ENCODE peak calls at places on chromosome 22, in five cellular contexts. B is PC-3, D is endothelial cell of umbilical vein, G is fibroblast of mammary gland, O is neuronal stem cell. L is an unnamed sample.

GRCh38 chr22:35749808-35750207 is 32.1 kb downstream of the APOL5 start:
- DNase-seq in B (no peak), D (no peak), G (peak), O (no peak), L (peak)

GRCh38 chr22:26579331-26579886 is 10.5 kb downstream of the TPST2 start:
- DNase-seq in B (no peak), D (no peak), G (no peak), O (no peak), L (peak)

GRCh38 chr22:28505416-28506156 is 174.1 kb downstream of the TTC28 start:
- DNase-seq in B (no peak), D (no peak), G (no peak), O (no peak), L (no peak)

GRCh38 chr22:33361581-33361980 is 303.4 kb upstream of the SYN3 start:
- DNase-seq in B (no peak), D (no peak), G (peak), O (no peak), L (no peak)

GRCh38 chr22:23402275-23403151 is 177.6 kb downstream of the IGLL1 start:
- DNase-seq in B (peak), D (peak), G (peak), O (peak), L (peak)

GRCh38 chr22:19868333-19868732 is 13.7 kb upstream of the GNB1L start:
- DNase-seq in B (no peak), D (no peak), G (no peak), O (no peak), L (no peak)

GRCh38 chr22:26553056-26553752 is 36.7 kb downstream of the TPST2 start:
- DNase-seq in B (peak), D (peak), G (peak), O (no peak), L (no peak)

GRCh38 chr22:36160499-36160942 is at the start of gene APOL3:
- DNase-seq in B (peak), D (peak), G (peak), O (no peak), L (peak)

GRCh38 chr22:36432592-36433317 is 45.0 kb upstream of the MYH9 start:
- DNase-seq in B (no peak), D (no peak), G (no peak), O (no peak), L (no peak)

GRCh38 chr22:47088480-47089145 is 326.2 kb downstream of the TBC1D22A start:
- DNase-seq in B (no peak), D (no peak), G (no peak), O (no peak), L (no peak)

GRCh38 chr22:36790648-36791047 is 14.7 kb upstream of the IFT27 start:
- DNase-seq in B (no peak), D (no peak), G (no peak), O (no peak), L (peak)

DNA sequence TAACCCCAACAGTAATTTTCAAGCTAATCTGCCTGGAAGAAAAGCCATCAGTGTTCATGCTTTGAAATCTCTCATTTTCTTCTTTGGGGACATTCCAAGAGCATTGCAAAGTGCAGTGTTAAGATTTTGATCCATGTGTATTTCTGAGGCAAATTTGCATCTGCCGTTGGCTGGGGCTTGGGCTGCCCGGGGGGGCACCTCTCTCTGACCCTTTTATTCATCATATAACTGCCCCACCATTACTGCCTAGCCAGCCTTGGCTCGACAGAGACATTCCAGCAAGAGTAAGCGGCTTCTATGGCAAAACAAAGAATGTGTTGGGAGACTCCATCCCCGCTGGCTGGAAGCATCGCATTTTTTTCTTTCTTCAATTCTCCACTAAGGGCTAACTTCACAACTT is 483.5 kb downstream of the BRD1 start:
- DNase-seq in B (no peak), D (no peak), G (no peak), O (no peak), L (no peak)
- H3K4me3 ChIP-seq in B (no peak), D (no peak), G (no peak), O (no peak), L (no peak)

GRCh38 chr22:46085831-46086576 is 64.3 kb upstream of the PPARA start:
- DNase-seq in B (peak), D (no peak), G (peak), O (no peak), L (no peak)
- H3K4me3 ChIP-seq in B (peak), D (no peak), G (peak), O (no peak), L (no peak)

GRCh38 chr22:17999851-18000250 is 24.5 kb downstream of the MICAL3 start:
- DNase-seq in B (peak), D (no peak), G (no peak), O (no peak), L (no peak)

GRCh38 chr22:17998913-17999312 is 25.4 kb downstream of the MICAL3 start:
- DNase-seq in B (no peak), D (no peak), G (no peak), O (no peak), L (no peak)

GRCh38 chr22:17994424-17995108 is 29.8 kb downstream of the MICAL3 start:
- DNase-seq in B (no peak), D (no peak), G (no peak), O (no peak), L (peak)

GRCh38 chr22:18000441-18001039 is 23.8 kb downstream of the MICAL3 start:
- DNase-seq in B (peak), D (peak), G (no peak), O (peak), L (peak)

GRCh38 chr22:17997456-17997855 is 26.9 kb downstream of the MICAL3 start:
- DNase-seq in B (peak), D (no peak), G (peak), O (no peak), L (no peak)
- H3K4me3 ChIP-seq in B (no peak), D (no peak), G (no peak), O (no peak), L (no peak)

DNA sequence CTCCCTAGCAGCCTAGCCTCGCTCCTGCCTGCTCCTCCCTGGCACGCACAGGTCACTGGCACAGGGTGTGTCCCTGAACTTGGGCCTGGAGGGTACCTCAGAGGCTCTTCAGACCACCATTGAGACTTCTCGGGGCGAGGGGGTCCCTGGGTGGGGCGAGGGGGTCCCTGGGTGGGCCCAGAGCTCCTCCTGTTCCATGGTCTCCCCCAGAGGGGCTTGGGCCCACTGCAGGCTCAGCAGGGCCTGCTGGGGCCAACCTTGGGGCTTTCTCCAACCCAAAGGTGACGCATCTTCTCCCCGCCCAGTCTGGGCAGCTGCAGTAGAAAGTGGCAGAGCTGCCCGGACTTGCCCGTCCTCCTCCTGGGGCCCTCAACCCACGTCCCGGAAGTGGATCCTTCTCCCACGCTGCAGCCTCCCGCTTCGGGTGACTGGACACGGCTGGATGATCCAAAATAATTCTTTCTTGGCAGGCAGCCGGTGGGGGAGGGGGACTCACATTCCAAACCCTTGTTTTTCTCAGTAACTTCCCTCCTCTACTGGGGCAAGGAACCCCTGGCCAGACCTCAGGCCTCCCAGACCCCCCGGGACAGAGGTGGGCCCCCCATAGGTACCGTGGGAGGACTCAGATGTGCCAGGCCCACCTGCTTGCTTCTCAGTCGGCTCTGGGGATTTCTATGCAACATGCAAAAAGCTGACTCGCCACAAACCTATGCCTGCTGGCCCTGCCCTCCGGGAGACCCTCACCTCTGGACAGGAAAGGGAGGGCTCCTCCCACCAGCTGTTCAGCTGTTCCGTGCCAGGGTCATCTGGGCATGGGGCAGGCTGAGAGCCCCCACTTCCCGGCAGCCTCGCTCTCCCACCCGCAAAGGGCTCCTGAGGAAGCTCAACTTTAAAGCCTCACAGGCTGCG is 1.5 kb downstream of the PLXNB2 start:
- DNase-seq in B (peak), D (peak), G (peak), O (no peak), L (peak)
- H3K4me3 ChIP-seq in B (peak), D (peak), G (peak), O (peak), L (peak)

DNA sequence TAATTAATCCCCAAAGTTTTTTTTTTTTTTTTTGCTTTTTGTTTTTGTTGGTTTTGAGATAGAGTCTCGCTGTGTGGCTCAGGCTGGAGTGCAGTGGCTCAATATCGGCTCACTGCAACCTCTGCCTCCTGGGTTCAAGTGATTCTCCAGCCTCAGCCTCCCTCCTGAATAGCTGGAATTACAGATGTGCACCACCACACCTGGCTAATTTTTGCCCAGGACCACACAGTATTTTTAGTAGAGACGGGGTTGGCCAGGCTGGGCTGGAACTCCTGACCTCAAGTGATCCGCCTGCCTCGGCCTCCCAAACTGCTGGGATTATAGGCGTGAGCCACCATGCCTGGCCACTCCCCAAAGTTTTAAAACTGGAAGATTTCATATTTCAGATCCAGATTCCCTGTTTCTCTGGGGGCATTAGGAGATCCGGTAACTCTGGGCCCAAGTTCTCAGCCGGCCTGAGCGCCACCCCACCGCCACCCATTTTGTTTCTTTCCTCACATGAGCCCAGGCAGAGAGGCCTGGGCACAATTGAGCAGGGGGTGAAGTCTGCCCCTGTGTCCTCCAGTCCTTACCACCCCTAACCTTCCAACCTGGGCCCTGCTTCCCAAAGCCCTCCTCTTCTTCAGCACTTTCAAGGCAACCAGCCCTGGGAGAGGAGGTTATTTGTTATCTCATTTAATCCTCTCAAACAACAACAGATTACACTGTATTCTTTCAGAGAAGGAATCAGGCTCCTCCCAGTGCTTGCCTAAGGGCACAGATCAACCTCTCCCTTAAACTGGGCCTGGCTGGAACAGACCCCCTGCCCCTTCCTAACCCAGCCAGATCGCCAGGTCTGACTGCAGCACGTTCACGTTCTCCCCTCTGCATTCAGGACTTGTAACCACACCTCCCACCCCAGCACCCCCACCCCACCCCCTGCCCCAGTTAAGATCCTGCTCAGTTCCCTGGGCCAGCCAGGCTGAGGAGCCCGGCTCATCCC is 1.9 kb upstream of the CSNK1E start:
- DNase-seq in B (no peak), D (no peak), G (no peak), O (no peak), L (no peak)
- H3K4me3 ChIP-seq in B (no peak), D (no peak), G (no peak), O (no peak), L (no peak)

GRCh38 chr22:50621491-50621880 is 6.5 kb downstream of the ARSA start:
- DNase-seq in B (no peak), D (no peak), G (no peak), O (no peak), L (peak)
- H3K4me3 ChIP-seq in B (peak), D (no peak), G (no peak), O (peak), L (peak)

GRCh38 chr22:42173183-42173926 is 42.7 kb upstream of the CYP2D6 start:
- DNase-seq in B (no peak), D (peak), G (peak), O (no peak), L (no peak)
- H3K4me3 ChIP-seq in B (no peak), D (no peak), G (no peak), O (no peak), L (no peak)

DNA sequence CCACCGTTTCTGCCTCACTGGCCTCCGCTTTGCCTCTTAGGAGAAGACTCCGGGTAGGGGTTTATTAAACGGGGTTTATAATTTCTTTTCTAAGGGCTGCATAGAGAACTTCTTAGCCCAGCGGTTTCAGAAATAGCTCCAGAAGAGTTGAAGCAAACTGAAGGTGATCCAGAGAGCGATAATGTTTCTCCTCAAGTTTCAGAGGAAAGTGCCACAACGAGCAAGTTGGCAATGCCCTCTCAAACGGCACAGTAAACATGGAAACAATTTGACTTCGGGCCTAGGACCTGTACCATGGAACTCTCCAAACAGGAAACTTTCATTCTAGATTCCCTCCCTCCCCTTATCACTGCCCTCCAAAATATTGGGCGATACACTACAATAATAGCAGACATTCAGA is 1.0 kb downstream of the ADSL start:
- DNase-seq in B (no peak), D (no peak), G (no peak), O (no peak), L (no peak)
- H3K4me3 ChIP-seq in B (peak), D (peak), G (peak), O (peak), L (peak)

GRCh38 chr22:37818397-37819099 is 4.6 kb upstream of the GALR3 start:
- DNase-seq in B (no peak), D (peak), G (peak), O (no peak), L (peak)

GRCh38 chr22:37820350-37820749 is 2.8 kb upstream of the GALR3 start:
- DNase-seq in B (no peak), D (no peak), G (no peak), O (no peak), L (no peak)

GRCh38 chr22:37816543-37817180 is 6.5 kb upstream of the GALR3 start:
- DNase-seq in B (no peak), D (no peak), G (no peak), O (no peak), L (no peak)

GRCh38 chr22:37817705-37818311 is 5.4 kb upstream of the GALR3 start:
- DNase-seq in B (peak), D (peak), G (peak), O (peak), L (peak)

DNA sequence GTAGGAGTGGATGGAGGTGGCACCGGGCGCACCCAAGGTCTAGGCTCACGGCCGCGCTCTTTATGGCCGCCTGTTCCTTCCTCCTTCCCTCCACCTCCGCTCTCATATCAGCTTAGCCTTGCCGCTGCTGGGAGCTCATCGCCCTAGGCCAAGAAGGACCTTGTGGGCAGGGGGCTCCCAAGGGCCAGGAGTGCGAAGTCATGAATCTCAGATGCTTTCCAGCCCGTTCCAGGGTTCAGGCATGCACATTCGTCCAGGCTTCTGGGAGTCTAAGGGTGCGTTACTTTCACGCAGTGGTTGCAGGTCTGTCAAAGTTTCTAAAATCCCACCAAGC is 4.1 kb upstream of the GALR3 start:
- DNase-seq in B (no peak), D (no peak), G (no peak), O (no peak), L (no peak)
- H3K4me3 ChIP-seq in B (no peak), D (no peak), G (no peak), O (no peak), L (no peak)

GRCh38 chr22:38927033-38927789 is 30.2 kb upstream of the APOBEC3A start:
- DNase-seq in B (no peak), D (peak), G (peak), O (peak), L (peak)
- H3K4me3 ChIP-seq in B (no peak), D (no peak), G (no peak), O (no peak), L (no peak)